ENCODE peak calls at places on chromosomes 12 and 14, in seven cellular contexts. H is HCT116, X is K562, E is H1, I is HepG2, C is GM12878, T is SK-N-SH. N is an unnamed sample.

GRCh38 chr12:111730420-111730819 is 36.3 kb upstream of the ALDH2 start:
- DNase-seq in T (no peak), X (no peak), E (no peak), H (no peak), I (no peak), C (no peak), N (no peak)

GRCh38 chr12:125110641-125111360 is 45.6 kb downstream of the AACS start:
- DNase-seq in T (no peak), E (no peak), I (no peak), C (no peak), X (no peak), H (no peak), N (no peak)

GRCh38 chr12:4006743-4007142 is 133.5 kb upstream of the PARP11 start:
- DNase-seq in E (no peak), H (no peak), C (no peak), X (no peak), T (no peak), I (no peak), N (no peak)

GRCh38 chr12:54232790-54233189 is 44.0 kb upstream of the SMUG1 start:
- DNase-seq in I (no peak), X (no peak), T (no peak), C (no peak), E (no peak), H (no peak), N (no peak)

GRCh38 chr12:31120392-31121008 is 46.8 kb downstream of the DDX11 start:
- DNase-seq in E (no peak), H (no peak), C (no peak), T (no peak), X (no peak), I (no peak), N (no peak)

GRCh38 chr12:52687527-52688385 is 7.5 kb upstream of the KRT1 start:
- DNase-seq in C (no peak), T (no peak), H (peak; percentile 12), I (no peak), E (no peak), X (no peak), N (no peak)

GRCh38 chr14:101889898-101890297 is 74.5 kb upstream of the DYNC1H1 start:
- DNase-seq in E (no peak), H (no peak), I (no peak), C (no peak), X (no peak), T (no peak), N (no peak)

GRCh38 chr14:79352026-79352425 is 859.3 kb downstream of the DIO2 start:
- DNase-seq in E (no peak), H (no peak), I (no peak), X (no peak), C (no peak), T (no peak), N (no peak)

GRCh38 chr12:99984271-99985128 is at the start of gene ANKS1B:
- DNase-seq in C (no peak), T (peak; percentile 89), H (no peak), X (peak; percentile 73), E (peak; percentile 25), I (no peak), N (no peak)

GRCh38 chr12:103793512-103794045 is 47.5 kb downstream of the NT5DC3 start:
- DNase-seq in C (no peak), H (no peak), E (no peak), T (no peak), I (no peak), X (no peak), N (no peak)

GRCh38 chr12:108750471-108751402 is 19.4 kb upstream of the CORO1C start:
- DNase-seq in E (no peak), I (no peak), C (no peak), T (no peak), H (no peak), X (no peak), N (no peak)

DNA sequence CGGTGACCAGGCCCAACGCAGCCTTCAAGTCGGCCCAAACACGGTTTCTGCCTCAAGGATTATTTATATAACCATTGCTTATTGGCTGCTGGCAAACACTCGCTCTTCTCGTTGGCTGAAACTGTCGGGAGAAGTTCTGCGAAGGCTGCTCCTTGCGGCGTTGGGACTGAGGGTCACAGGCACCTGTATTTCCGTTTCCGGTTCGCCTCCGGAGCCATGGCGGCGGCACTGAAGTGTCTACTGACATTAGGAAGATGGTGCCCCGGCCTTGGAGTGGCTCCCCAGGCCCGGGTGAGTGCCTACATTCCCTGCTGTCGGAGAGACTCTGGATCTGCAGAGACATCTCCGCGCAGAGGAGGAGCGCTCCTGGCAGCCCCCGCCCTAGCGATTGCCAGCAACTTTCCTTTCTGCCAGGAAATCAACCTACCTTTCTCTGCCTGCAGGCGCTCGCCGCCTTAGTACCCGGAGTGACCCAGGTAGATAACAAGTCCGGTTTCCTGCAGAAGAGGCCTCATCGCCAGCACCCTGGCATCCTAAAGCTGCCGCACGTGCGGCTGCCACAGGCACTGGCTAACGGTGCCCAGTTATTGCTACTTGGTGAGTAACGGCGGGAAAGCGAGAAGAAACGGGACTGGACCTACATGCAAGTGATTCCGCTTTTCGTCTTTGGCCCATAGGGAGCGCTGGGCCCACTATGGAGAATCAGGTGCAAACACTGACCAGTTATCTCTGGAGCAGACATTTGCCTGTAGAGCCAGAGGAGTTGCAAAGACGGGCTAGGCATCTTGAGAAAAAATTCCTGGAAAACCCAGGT is at the start of gene METTL17:
- DNase-seq in I (peak; percentile 98), T (peak; percentile 85), C (peak; percentile 91), E (peak; percentile 85), H (peak; percentile 93), X (peak; percentile 40), N (peak; percentile 88)
- TF ChIP-seq CTCF in I (peak; percentile 79), T (peak; percentile 50), C (peak; percentile 43), E (peak; percentile 60), H (peak; percentile 24), X (peak; percentile 59), N (peak; percentile 36)

DNA sequence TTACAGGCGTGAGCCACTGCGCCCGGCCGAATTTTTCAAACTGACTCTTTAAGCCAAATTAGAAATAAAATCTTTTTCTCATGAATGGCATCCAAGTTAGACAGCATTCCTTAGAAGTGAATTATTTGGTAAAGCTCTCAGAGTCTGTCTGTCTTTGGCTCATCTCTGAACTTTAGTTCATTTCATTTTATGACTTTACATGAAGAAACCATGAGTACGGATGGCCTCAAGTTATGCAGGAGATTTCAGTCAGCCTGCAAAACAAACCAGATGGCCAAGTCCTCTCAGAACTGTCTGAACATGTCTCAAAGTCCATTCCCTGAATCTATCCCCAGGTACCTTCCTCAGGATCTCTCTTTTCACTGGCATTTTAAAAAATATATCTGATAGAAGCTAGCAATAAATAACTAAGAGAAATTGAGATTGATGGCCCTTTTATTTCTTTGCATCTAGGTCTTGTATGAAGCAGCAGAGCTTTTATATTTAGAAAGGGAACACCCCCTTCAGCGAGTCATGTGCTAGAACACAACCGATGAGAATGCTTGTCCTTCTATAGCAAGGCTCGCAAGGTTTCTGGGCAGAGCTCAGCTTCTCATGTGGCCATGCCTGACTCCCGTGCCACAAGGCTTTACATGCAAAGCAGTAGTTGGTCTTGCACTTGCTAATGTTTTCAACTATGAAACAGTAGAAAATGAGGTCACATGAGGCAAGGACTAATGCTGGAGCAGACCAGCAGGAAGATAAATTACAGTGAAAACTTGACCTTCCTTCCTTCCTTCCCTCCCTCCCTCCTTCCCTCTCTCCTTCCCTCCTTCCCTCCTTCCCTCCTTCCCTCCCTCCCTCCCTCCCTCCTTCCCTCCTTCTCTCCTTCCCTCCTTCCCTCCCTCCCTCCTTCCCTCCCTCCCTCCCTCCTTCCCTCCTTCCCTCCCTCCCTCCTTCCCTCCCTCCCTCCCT is 125.0 kb downstream of the AKAP6 start:
- DNase-seq in I (no peak), H (no peak), X (no peak), E (no peak), T (no peak), C (no peak), N (no peak)
- TF ChIP-seq SIN3A in I (no peak), H (no peak), X (no peak), E (no peak), T (no peak), C (no peak), N (no peak)

GRCh38 chr14:51044961-51045360 is 49.9 kb downstream of the TRIM9 start:
- DNase-seq in T (no peak), H (no peak), E (no peak), C (no peak), X (no peak), I (no peak), N (no peak)

GRCh38 chr14:51041853-51042252 is 53.1 kb downstream of the TRIM9 start:
- DNase-seq in T (no peak), I (no peak), H (no peak), E (no peak), C (no peak), X (no peak), N (no peak)

GRCh38 chr14:51041117-51041531 is 53.8 kb downstream of the TRIM9 start:
- DNase-seq in X (no peak), H (no peak), E (no peak), C (no peak), I (no peak), T (no peak), N (no peak)

GRCh38 chr14:51035611-51036192 is 59.2 kb downstream of the TRIM9 start:
- DNase-seq in E (no peak), I (peak; percentile 70), H (no peak), C (no peak), X (no peak), T (no peak), N (no peak)

DNA sequence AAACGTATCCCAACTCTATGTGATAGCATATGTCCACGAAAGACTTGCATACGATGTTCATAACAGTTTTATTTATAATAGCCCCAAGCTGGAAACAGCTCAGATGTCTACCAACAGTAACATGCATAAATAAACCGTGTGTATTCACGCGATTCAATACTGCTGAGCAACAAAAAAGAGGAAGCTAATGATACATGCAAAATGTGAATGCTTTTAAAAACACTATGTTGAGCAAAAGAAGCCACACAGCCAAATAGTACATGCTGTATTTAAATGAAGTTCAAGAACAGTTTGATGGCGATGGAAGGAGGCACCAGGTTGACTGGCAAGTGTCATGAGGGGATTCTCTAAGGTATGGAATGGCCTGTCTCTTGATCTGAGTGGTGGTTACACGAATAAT is 55.6 kb downstream of the TRIM9 start:
- DNase-seq in X (no peak), H (no peak), I (no peak), E (no peak), C (no peak), T (no peak), N (no peak)
- H3K4me1 ChIP-seq in X (no peaks in the 10 kb centered on the region), H (no peaks in the 10 kb centered on the region), I (peaks cover 15% of the 10 kb centered on the region), E (peaks cover 4% of the 10 kb centered on the region), C (no peaks in the 10 kb centered on the region), T (no peaks in the 10 kb centered on the region), N (no peaks in the 10 kb centered on the region)

GRCh38 chr12:95385246-95385645 is 88.7 kb upstream of the METAP2 start:
- DNase-seq in T (no peak), E (no peak), I (no peak), H (no peak), X (no peak), C (no peak), N (no peak)
- TF ChIP-seq CTCF in T (no peak), E (no peak), I (no peak), H (no peak), X (no peak), C (no peak), N (no peak)

DNA sequence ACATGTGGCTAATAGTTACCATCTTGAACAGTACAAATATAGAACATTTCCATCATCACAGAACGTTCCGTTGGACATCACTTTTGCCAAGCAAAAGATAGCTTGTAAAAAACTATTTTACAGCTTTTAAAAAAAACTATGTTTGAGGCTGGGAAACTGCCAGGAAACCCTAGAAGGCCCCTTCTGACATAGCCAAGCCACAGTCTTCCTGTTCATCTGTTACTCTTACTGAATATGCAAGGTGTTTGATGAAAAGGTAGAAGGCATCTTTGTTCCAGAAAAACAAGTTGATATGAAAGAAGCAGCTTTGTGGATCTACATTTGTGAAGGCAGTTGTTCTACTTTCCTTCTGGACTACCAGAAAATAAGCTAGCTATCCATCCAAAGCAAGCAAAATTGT is 23.6 kb upstream of the WNK1 start:
- DNase-seq in T (no peak), I (no peak), H (no peak), X (no peak), C (no peak), E (no peak), N (no peak)
- TF ChIP-seq SIN3A in T (no peak), I (no peak), H (no peak), X (no peak), C (no peak), E (no peak), N (no peak)